ENCODE peak calls at places on chromosomes 4 and X, in five cellular contexts. E is fibroblast of lung; N is DMS 273 treated with DMSO at 0.1 percent for 48 hours; R is activated CD4-positive, alpha-beta T cell treated with anti-CD3 and anti-CD28 coated beads, Interleukin-2, amount 50 U/mL, for 24 hours; H is pons. O is an unnamed sample.

GRCh38 chr4:38523524-38524448 is 140.2 kb upstream of the KLF3 start:
- DNase-seq in E (no peak), N (no peak), R (peak), H (peak), O (peak)

GRCh38 chr4:11397146-11397545 is 31.5 kb downstream of the HS3ST1 start:
- DNase-seq in E (no peak), N (no peak), R (no peak), H (no peak), O (peak)

GRCh38 chr4:184983660-184984356 is 34.5 kb upstream of the HELT start:
- DNase-seq in E (peak), N (no peak), R (peak), H (peak), O (peak)

GRCh38 chr4:56626963-56627362 is 54.1 kb downstream of the HOPX start:
- DNase-seq in E (no peak), N (no peak), R (no peak), H (no peak), O (no peak)

GRCh38 chr4:10243856-10244255 is 127.3 kb upstream of the WDR1 start:
- DNase-seq in E (no peak), N (no peak), R (no peak), H (peak), O (no peak)

GRCh38 chr4:41349021-41349420 is 92.3 kb downstream of the UCHL1 start:
- DNase-seq in E (peak), N (no peak), R (no peak), H (no peak), O (no peak)

GRCh38 chr4:169619518-169619957 is 840 bp upstream of the CLCN3 start:
- DNase-seq in E (peak), N (peak), R (peak), H (peak), O (peak)

GRCh38 chr4:40628888-40629287 is 776 bp downstream of the RBM47 start:
- DNase-seq in E (no peak), N (no peak), R (no peak), H (no peak), O (no peak)

GRCh38 chr4:90220453-90220852 is 93.3 kb downstream of the CCSER1 start:
- DNase-seq in E (no peak), N (no peak), R (no peak), H (no peak), O (no peak)

GRCh38 chr4:39305902-39306677 is 60.1 kb downstream of the RFC1 start:
- DNase-seq in E (peak), N (no peak), R (no peak), H (peak), O (no peak)

GRCh38 chr4:168208957-168209614 is 109.5 kb downstream of the DDX60 start:
- DNase-seq in E (no peak), N (no peak), R (no peak), H (no peak), O (no peak)

GRCh38 chrX:44914532-44915198 is 41.7 kb downstream of the KDM6A start:
- DNase-seq in E (peak), N (no peak), R (no peak), H (no peak), O (no peak)

O was measured in mammary epithelial cell.